ENCODE peak calls at places on chromosomes 3 and 15, in five cellular contexts. One of them, this sample, is unnamed.

GRCh38 chr15:50798684-50799083 is 33.2 kb upstream of the SPPL2A start:
- DNase-seq in ovary: no peak
- DNase-seq in HCT116: no peak
- DNase-seq in coronary artery: no peak
- DNase-seq in GM12865: peak; percentile 5
- DNase-seq in this sample: no peak

GRCh38 chr3:22170370-22170769 is 419.4 kb upstream of the ZNF385D start:
- DNase-seq in ovary: no peak
- DNase-seq in GM12865: no peak
- DNase-seq in HCT116: no peak
- DNase-seq in coronary artery: no peak
- DNase-seq in this sample: no peak

GRCh38 chr15:89442671-89443307 is 53.6 kb downstream of the RHCG start:
- DNase-seq in HCT116: peak; percentile 44
- DNase-seq in ovary: no peak
- DNase-seq in coronary artery: no peak
- DNase-seq in GM12865: peak; percentile 62
- DNase-seq in this sample: peak; percentile 88

GRCh38 chr15:26864664-26865191 is 2.1 kb upstream of the GABRA5 start:
- DNase-seq in HCT116: no peak
- DNase-seq in GM12865: no peak
- DNase-seq in ovary: no peak
- DNase-seq in coronary artery: no peak
- DNase-seq in this sample: no peak

GRCh38 chr3:37174532-37175126 is at the start of gene LRRFIP2:
- DNase-seq in GM12865: peak; percentile 64
- DNase-seq in ovary: no peak
- DNase-seq in HCT116: no peak
- DNase-seq in coronary artery: no peak
- DNase-seq in this sample: peak; percentile 57

GRCh38 chr15:77500986-77501385 is 80.3 kb downstream of the HMG20A start:
- DNase-seq in HCT116: no peak
- DNase-seq in coronary artery: no peak
- DNase-seq in GM12865: no peak
- DNase-seq in ovary: no peak
- DNase-seq in this sample: no peak

GRCh38 chr3:155015776-155016451 is 64.2 kb upstream of the MME start:
- DNase-seq in coronary artery: no peak
- DNase-seq in GM12865: no peak
- DNase-seq in ovary: no peak
- DNase-seq in HCT116: no peak
- DNase-seq in this sample: no peak

GRCh38 chr3:72346526-72346926 is 501.7 kb downstream of the SHQ1 start:
- DNase-seq in ovary: no peak
- DNase-seq in coronary artery: no peak
- DNase-seq in GM12865: peak; percentile 38
- DNase-seq in HCT116: no peak
- DNase-seq in this sample: no peak

GRCh38 chr3:65170357-65171090 is 482.7 kb upstream of the ADAMTS9 start:
- DNase-seq in ovary: peak; percentile 71
- DNase-seq in coronary artery: peak; percentile 99
- DNase-seq in GM12865: no peak
- DNase-seq in HCT116: no peak
- DNase-seq in this sample: no peak

GRCh38 chr3:62529230-62529629 is 155.9 kb upstream of the FEZF2 start:
- DNase-seq in coronary artery: no peak
- DNase-seq in HCT116: no peak
- DNase-seq in ovary: peak; percentile 10
- DNase-seq in GM12865: peak; percentile 6
- DNase-seq in this sample: no peak

GRCh38 chr3:129315386-129315991 is 36.8 kb downstream of the HMCES start:
- DNase-seq in coronary artery: no peak
- DNase-seq in GM12865: peak; percentile 52
- DNase-seq in ovary: no peak
- DNase-seq in HCT116: no peak
- DNase-seq in this sample: no peak

GRCh38 chr3:39531681-39532080 is 64.2 kb downstream of the MOBP start:
- DNase-seq in HCT116: peak; percentile 21
- DNase-seq in coronary artery: no peak
- DNase-seq in GM12865: no peak
- DNase-seq in ovary: no peak
- DNase-seq in this sample: no peak

GRCh38 chr15:92909131-92909781 is 9.1 kb downstream of the CHD2 start:
- DNase-seq in ovary: no peak
- DNase-seq in HCT116: no peak
- DNase-seq in coronary artery: peak; percentile 54
- DNase-seq in GM12865: no peak
- DNase-seq in this sample: no peak

GRCh38 chr3:124032351-124032880 is 40.5 kb upstream of the ROPN1 start:
- DNase-seq in coronary artery: peak; percentile 80
- DNase-seq in HCT116: no peak
- DNase-seq in GM12865: no peak
- DNase-seq in ovary: peak; percentile 20
- DNase-seq in this sample: no peak

GRCh38 chr15:60392986-60393811 is 4.6 kb downstream of the ANXA2 start:
- DNase-seq in HCT116: peak; percentile 98
- DNase-seq in ovary: peak; percentile 59
- DNase-seq in coronary artery: peak; percentile 82
- DNase-seq in GM12865: no peak
- DNase-seq in this sample: no peak

GRCh38 chr3:196942915-196943277 is 568 bp upstream of the NCBP2 start:
- DNase-seq in ovary: no peak
- DNase-seq in HCT116: no peak
- DNase-seq in coronary artery: no peak
- DNase-seq in GM12865: peak; percentile 52
- DNase-seq in this sample: no peak

GRCh38 chr3:100113728-100114412 is 431 bp downstream of the FILIP1L start:
- DNase-seq in coronary artery: no peak
- DNase-seq in GM12865: no peak
- DNase-seq in HCT116: no peak
- DNase-seq in ovary: no peak
- DNase-seq in this sample: no peak

GRCh38 chr3:123586966-123587365 is 2.1 kb upstream of the HACD2 start:
- DNase-seq in GM12865: no peak
- DNase-seq in ovary: no peak
- DNase-seq in coronary artery: no peak
- DNase-seq in HCT116: no peak
- DNase-seq in this sample: no peak

GRCh38 chr15:45521596-45522167 is 873 bp downstream of the SLC30A4 start:
- DNase-seq in ovary: no peak
- DNase-seq in GM12865: peak; percentile 14
- DNase-seq in HCT116: no peak
- DNase-seq in coronary artery: no peak
- DNase-seq in this sample: peak; percentile 54

GRCh38 chr15:55434989-55435825 is 26.9 kb downstream of the PIERCE2 start:
- DNase-seq in HCT116: peak; percentile 42
- DNase-seq in coronary artery: no peak
- DNase-seq in ovary: no peak
- DNase-seq in GM12865: peak; percentile 64
- DNase-seq in this sample: peak; percentile 64

GRCh38 chr3:167491626-167492025 is 17.8 kb upstream of the SERPINI2 start:
- DNase-seq in GM12865: no peak
- DNase-seq in HCT116: no peak
- DNase-seq in ovary: no peak
- DNase-seq in coronary artery: no peak
- DNase-seq in this sample: no peak

GRCh38 chr3:167489571-167489970 is 15.7 kb upstream of the SERPINI2 start:
- DNase-seq in ovary: no peak
- DNase-seq in GM12865: no peak
- DNase-seq in coronary artery: no peak
- DNase-seq in HCT116: no peak
- DNase-seq in this sample: no peak

GRCh38 chr3:167497903-167498302 is 24.1 kb upstream of the SERPINI2 start:
- DNase-seq in HCT116: no peak
- DNase-seq in GM12865: no peak
- DNase-seq in ovary: no peak
- DNase-seq in coronary artery: no peak
- DNase-seq in this sample: no peak

GRCh38 chr3:167487556-167487955 is 13.7 kb upstream of the SERPINI2 start:
- DNase-seq in HCT116: no peak
- DNase-seq in ovary: no peak
- DNase-seq in coronary artery: no peak
- DNase-seq in GM12865: no peak
- DNase-seq in this sample: no peak

DNA sequence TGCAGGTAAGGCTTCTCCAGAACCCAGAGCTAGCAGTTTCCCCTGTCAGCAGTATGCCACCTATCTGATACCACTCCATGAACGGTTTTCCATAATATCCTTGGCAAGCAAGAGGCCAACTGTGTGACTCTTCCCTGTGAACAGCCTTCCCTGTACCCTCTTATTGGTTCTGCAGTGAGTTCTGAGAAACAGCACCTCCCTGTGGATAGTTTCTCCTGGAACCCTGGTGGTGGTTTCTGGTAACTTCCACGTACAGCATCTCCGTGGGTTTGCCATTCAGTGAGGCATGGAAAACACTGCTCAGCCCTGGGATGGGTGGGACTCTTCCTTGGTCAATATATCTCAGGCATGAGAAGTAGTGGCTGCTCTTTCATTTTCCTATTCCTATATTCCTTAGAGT is 19.4 kb upstream of the SERPINI2 start:
- DNase-seq in ovary: no peak
- DNase-seq in GM12865: peak; percentile 10
- DNase-seq in coronary artery: no peak
- DNase-seq in HCT116: peak; percentile 36
- DNase-seq in this sample: no peak
- TF ChIP-seq CTCF in ovary: no peak
- TF ChIP-seq CTCF in GM12865: peak; percentile 44
- TF ChIP-seq CTCF in coronary artery: no peak
- TF ChIP-seq CTCF in HCT116: peak; percentile 90
- TF ChIP-seq CTCF in this sample: no peak

GRCh38 chr3:126267169-126267975 is 87.0 kb upstream of the ALDH1L1 start:
- DNase-seq in coronary artery: peak; percentile 96
- DNase-seq in GM12865: no peak
- DNase-seq in ovary: peak; percentile 83
- DNase-seq in HCT116: peak; percentile 35
- DNase-seq in this sample: no peak
- TF ChIP-seq CTCF in coronary artery: peak; percentile 15
- TF ChIP-seq CTCF in GM12865: no peak
- TF ChIP-seq CTCF in ovary: no peak
- TF ChIP-seq CTCF in HCT116: peak; percentile 23
- TF ChIP-seq CTCF in this sample: no peak

GRCh38 chr3:188829577-188829976 is 342.2 kb upstream of the TPRG1 start:
- DNase-seq in GM12865: no peak
- DNase-seq in ovary: no peak
- DNase-seq in HCT116: no peak
- DNase-seq in coronary artery: no peak
- DNase-seq in this sample: no peak

GRCh38 chr3:188827593-188827992 is 344.2 kb upstream of the TPRG1 start:
- DNase-seq in coronary artery: no peak
- DNase-seq in ovary: no peak
- DNase-seq in HCT116: no peak
- DNase-seq in GM12865: no peak
- DNase-seq in this sample: no peak

GRCh38 chr3:188832146-188832545 is 339.6 kb upstream of the TPRG1 start:
- DNase-seq in coronary artery: no peak
- DNase-seq in GM12865: no peak
- DNase-seq in HCT116: no peak
- DNase-seq in ovary: no peak
- DNase-seq in this sample: no peak

GRCh38 chr3:188832961-188833615 is 338.7 kb upstream of the TPRG1 start:
- DNase-seq in GM12865: no peak
- DNase-seq in HCT116: no peak
- DNase-seq in ovary: no peak
- DNase-seq in coronary artery: no peak
- DNase-seq in this sample: no peak

GRCh38 chr3:188830955-188831354 is 340.8 kb upstream of the TPRG1 start:
- DNase-seq in ovary: no peak
- DNase-seq in HCT116: no peak
- DNase-seq in GM12865: no peak
- DNase-seq in coronary artery: no peak
- DNase-seq in this sample: no peak
- TF ChIP-seq CTCF in ovary: no peak
- TF ChIP-seq CTCF in HCT116: peak; percentile 44
- TF ChIP-seq CTCF in GM12865: peak; percentile 16
- TF ChIP-seq CTCF in coronary artery: no peak
- TF ChIP-seq CTCF in this sample: no peak

GRCh38 chr3:15306979-15307359 is 25.4 kb downstream of the SH3BP5 start:
- DNase-seq in GM12865: no peak
- DNase-seq in ovary: no peak
- DNase-seq in HCT116: no peak
- DNase-seq in coronary artery: no peak
- DNase-seq in this sample: no peak

GRCh38 chr3:15307580-15307979 is 24.8 kb downstream of the SH3BP5 start:
- DNase-seq in GM12865: no peak
- DNase-seq in coronary artery: no peak
- DNase-seq in ovary: no peak
- DNase-seq in HCT116: no peak
- DNase-seq in this sample: no peak

GRCh38 chr3:15303216-15303615 is 29.2 kb downstream of the SH3BP5 start:
- DNase-seq in HCT116: no peak
- DNase-seq in GM12865: no peak
- DNase-seq in ovary: no peak
- DNase-seq in coronary artery: no peak
- DNase-seq in this sample: no peak

GRCh38 chr3:15303728-15304127 is 28.7 kb downstream of the SH3BP5 start:
- DNase-seq in coronary artery: no peak
- DNase-seq in ovary: no peak
- DNase-seq in HCT116: no peak
- DNase-seq in GM12865: no peak
- DNase-seq in this sample: no peak

GRCh38 chr3:15305366-15305844 is 27.0 kb downstream of the SH3BP5 start:
- DNase-seq in coronary artery: no peak
- DNase-seq in GM12865: no peak
- DNase-seq in HCT116: peak; percentile 31
- DNase-seq in ovary: no peak
- DNase-seq in this sample: no peak
- TF ChIP-seq CTCF in coronary artery: no peak
- TF ChIP-seq CTCF in GM12865: peak; percentile 30
- TF ChIP-seq CTCF in HCT116: peak; percentile 58
- TF ChIP-seq CTCF in ovary: no peak
- TF ChIP-seq CTCF in this sample: no peak

GRCh38 chr3:139588450-139588849 is 48.9 kb upstream of the RBP1 start:
- DNase-seq in HCT116: peak; percentile 6
- DNase-seq in GM12865: no peak
- DNase-seq in ovary: no peak
- DNase-seq in coronary artery: no peak
- DNase-seq in this sample: no peak
- TF ChIP-seq CTCF in HCT116: peak; percentile 35
- TF ChIP-seq CTCF in GM12865: no peak
- TF ChIP-seq CTCF in ovary: no peak
- TF ChIP-seq CTCF in coronary artery: no peak
- TF ChIP-seq CTCF in this sample: no peak

This sample was measured in GM13976.